ENCODE peak calls at places on chromosomes 16 and 17, in ten cellular contexts. I, M, G, Z, R, Q, A, E, F and C are unnamed samples.

GRCh38 chr16:13863075-13863765 is 56.7 kb upstream of the ERCC4 start:
- DNase-seq in I (no peak), M (no peak), G (no peak), Z (no peak), R (peak; percentile 1), Q (peak; percentile 9), A (no peak), E (no peak), F (no peak), C (peak; percentile 4)

GRCh38 chr16:72311426-72311825 is 139.5 kb upstream of the PMFBP1 start:
- DNase-seq in I (no peak), M (no peak), G (no peak), Z (no peak), R (no peak), Q (no peak), A (no peak), E (no peak), F (no peak), C (no peak)

GRCh38 chr17:17696871-17697633 is 15.8 kb downstream of the RAI1 start:
- DNase-seq in I (no peak), M (no peak), G (no peak), Z (no peak), R (no peak), Q (no peak), A (no peak), E (no peak), F (no peak), C (no peak)

GRCh38 chr17:3925684-3926537 is 9.6 kb upstream of the P2RX1 start:
- DNase-seq in I (no peak), M (no peak), G (no peak), Z (no peak), R (no peak), Q (no peak), A (no peak), E (no peak), F (no peak), C (no peak)

GRCh38 chr16:52434224-52434623 is 112.7 kb downstream of the TOX3 start:
- DNase-seq in I (no peak), M (no peak), G (no peak), Z (no peak), R (no peak), Q (no peak), A (no peak), E (no peak), F (no peak), C (no peak)

GRCh38 chr17:79457889-79458288 is 153.0 kb downstream of the RBFOX3 start:
- DNase-seq in I (no peak), M (no peak), G (no peak), Z (no peak), R (no peak), Q (no peak), A (no peak), E (no peak), F (no peak), C (no peak)

GRCh38 chr16:89880477-89881367 is 7.3 kb downstream of the TCF25 start:
- DNase-seq in I (no peak), M (no peak), G (no peak), Z (no peak), R (no peak), Q (no peak), A (no peak), E (no peak), F (peak; percentile 54), C (no peak)

GRCh38 chr17:65595071-65595655 is 33.7 kb upstream of the AXIN2 start:
- DNase-seq in I (no peak), M (no peak), G (peak; percentile 38), Z (no peak), R (no peak), Q (peak; percentile 66), A (no peak), E (no peak), F (no peak), C (no peak)

GRCh38 chr17:5033352-5034015 is 1.7 kb downstream of the SLC52A1 start:
- DNase-seq in I (no peak), M (no peak), G (no peak), Z (no peak), R (no peak), Q (no peak), A (no peak), E (no peak), F (no peak), C (no peak)

GRCh38 chr16:48555597-48555996 is 54.4 kb downstream of the N4BP1 start:
- DNase-seq in I (no peak), M (no peak), G (no peak), Z (no peak), R (no peak), Q (no peak), A (no peak), E (no peak), F (no peak), C (no peak)

GRCh38 chr17:332023-332422 is 20.6 kb downstream of the RPH3AL start:
- DNase-seq in I (no peak), M (no peak), G (no peak), Z (no peak), R (no peak), Q (no peak), A (no peak), E (no peak), F (no peak), C (no peak)